ENCODE peak calls at places on chromosomes 1 and 21, in eight cellular contexts. W is T-helper 17 cell, H is ELR, T is tibial nerve, C is NCI-H2081, J is C1 segment of cervical spinal cord, S is NCI-H345, Y is DMS 273 treated with DMSO at 0.1 percent for 48 hours. Z is an unnamed sample.

GRCh38 chr1:226586650-226587443 is 38.3 kb downstream of the STUM start:
- DNase-seq in H (no peak), Y (no peak), J (no peak), T (no peak), S (no peak), W (no peak), C (no peak), Z (no peak)

GRCh38 chr1:207676153-207676552 is 31.2 kb downstream of the CR1L start:
- DNase-seq in H (no peak), J (no peak), W (no peak), S (no peak), Y (no peak), C (no peak), T (no peak), Z (no peak)

GRCh38 chr1:119633575-119634325 is 14.3 kb downstream of the ZNF697 start:
- DNase-seq in Y (no peak), T (no peak), C (no peak), J (no peak), S (no peak), W (no peak), H (no peak), Z (no peak)

GRCh38 chr1:217253351-217253750 is 377.5 kb downstream of the GPATCH2 start:
- DNase-seq in C (no peak), W (no peak), Y (no peak), J (no peak), S (no peak), T (no peak), H (no peak), Z (no peak)

GRCh38 chr1:30789388-30790255 is 32.0 kb upstream of the LAPTM5 start:
- DNase-seq in T (no peak), J (no peak), C (no peak), W (no peak), S (no peak), H (no peak), Y (no peak), Z (no peak)

GRCh38 chr1:100861379-100861778 is 33.3 kb downstream of the EXTL2 start:
- DNase-seq in W (no peak), S (no peak), H (no peak), Y (no peak), J (no peak), T (no peak), C (no peak), Z (no peak)

GRCh38 chr21:43884012-43884860 is 19.2 kb downstream of the AGPAT3 start:
- DNase-seq in T (no peak), C (no peak), H (no peak), J (no peak), S (no peak), Y (no peak), W (no peak), Z (no peak)

GRCh38 chr1:204076891-204077290 is 4.0 kb downstream of the SOX13 start:
- DNase-seq in H (no peak), W (no peak), J (no peak), C (no peak), S (no peak), Y (no peak), T (no peak), Z (no peak)

GRCh38 chr1:214862421-214862820 is 220.1 kb upstream of the KCNK2 start:
- DNase-seq in H (peak; percentile 73), J (no peak), W (no peak), S (no peak), C (no peak), Y (no peak), T (no peak), Z (no peak)

GRCh38 chr1:70458120-70458519 is 47.1 kb downstream of the CTH start:
- DNase-seq in T (no peak), W (no peak), H (no peak), Y (no peak), S (no peak), J (peak; percentile 14), C (peak; percentile 79), Z (no peak)

GRCh38 chr1:214331827-214332423 is 51.0 kb downstream of the SMYD2 start:
- DNase-seq in S (peak; percentile 24), W (peak; percentile 43), J (peak; percentile 10), C (peak; percentile 41), H (peak; percentile 69), Y (no peak), T (peak; percentile 30), Z (no peak)

GRCh38 chr1:167013124-167013900 is 24.2 kb downstream of the MAEL start:
- DNase-seq in C (no peak), J (no peak), S (no peak), Y (no peak), H (no peak), W (no peak), T (no peak), Z (no peak)

GRCh38 chr1:212219679-212220463 is 65.3 kb upstream of the PPP2R5A start:
- DNase-seq in S (no peak), W (no peak), Y (no peak), T (no peak), J (no peak), C (no peak), H (no peak), Z (no peak)

GRCh38 chr1:167881069-167881468 is 32.9 kb downstream of the ADCY10 start:
- DNase-seq in C (no peak), T (no peak), H (peak; percentile 63), W (no peak), Y (no peak), S (no peak), J (no peak), Z (no peak)

Z was measured in omental fat pad.